ENCODE peak calls at places on chromosomes 13 and 19, in five cellular contexts. A is NT2/D1, J is HepG2, X is GM12878, Q is H1. G is an unnamed sample.
A peak's percentile ranks its signal among the peaks of the same experiment; 100 is the strongest.

GRCh38 chr13:75800545-75800944 is 164.4 kb downstream of the LMO7 start:
- DNase-seq in X (no peak), Q (peak; percentile 37), A (no peak), J (no peak), G (no peak)

GRCh38 chr19:35150445-35150844 is 4.1 kb upstream of the FXYD5 start:
- DNase-seq in Q (no peak), J (no peak), X (no peak), A (no peak), G (no peak)

GRCh38 chr13:30744056-30744684 is 8.8 kb downstream of the ALOX5AP start:
- DNase-seq in X (peak; percentile 95), J (peak; percentile 54), A (no peak), Q (no peak), G (no peak)

GRCh38 chr19:11024259-11024658 is 63.4 kb downstream of the SMARCA4 start:
- DNase-seq in J (no peak), X (no peak), A (no peak), Q (no peak), G (no peak)

GRCh38 chr19:41351339-41352245 is 2.1 kb downstream of the TGFB1 start:
- DNase-seq in J (no peak), X (no peak), Q (peak; percentile 78), A (no peak), G (peak; percentile 56)

GRCh38 chr19:18322318-18322758 is 538 bp downstream of the LSM4 start:
- DNase-seq in Q (no peak), J (peak; percentile 74), X (no peak), A (no peak), G (no peak)

GRCh38 chr19:52941941-52942370 is 18.7 kb upstream of the ZNF888 start:
- DNase-seq in A (no peak), J (no peak), Q (peak; percentile 70), X (no peak), G (peak; percentile 7)

GRCh38 chr19:12965017-12965811 is 4.2 kb upstream of the DAND5 start:
- DNase-seq in X (peak; percentile 39), J (peak; percentile 72), A (peak; percentile 63), Q (peak; percentile 97), G (peak; percentile 87)

GRCh38 chr13:71499944-71500514 is 367.0 kb downstream of the DACH1 start:
- DNase-seq in Q (no peak), J (no peak), X (no peak), A (no peak), G (no peak)

GRCh38 chr13:71499235-71499634 is 367.8 kb downstream of the DACH1 start:
- DNase-seq in X (no peak), J (no peak), A (no peak), Q (no peak), G (no peak)
- TF ChIP-seq SUZ12 in X (no peak), J (no peak), A (no peak), Q (no peak), G (no peak)

GRCh38 chr19:15448778-15449619 is 757 bp downstream of the WIZ start:
- DNase-seq in J (no peak), Q (peak; percentile 67), X (no peak), A (no peak), G (no peak)
- TF ChIP-seq SUZ12 in J (no peak), Q (no peak), X (no peak), A (no peak), G (no peak)

GRCh38 chr13:76886005-76886291 is 257 bp downstream of the KCTD12 start:
- DNase-seq in A (no peak), Q (peak; percentile 77), J (no peak), X (no peak), G (no peak)
- TF ChIP-seq SUZ12 in A (no peak), Q (no peak), J (no peak), X (no peak), G (no peak)

GRCh38 chr13:32305646-32306045 is 9.5 kb downstream of the ZAR1L start:
- DNase-seq in X (no peak), A (no peak), Q (no peak), J (no peak), G (no peak)
- TF ChIP-seq SUZ12 in X (no peak), A (no peak), Q (no peak), J (no peak), G (no peak)

GRCh38 chr13:91405240-91405639 is 6.8 kb downstream of the GPC5 start:
- DNase-seq in Q (no peak), A (no peak), J (no peak), X (peak; percentile 45), G (no peak)

GRCh38 chr13:91409661-91410060 is 11.2 kb downstream of the GPC5 start:
- DNase-seq in A (no peak), X (no peak), Q (no peak), J (no peak), G (no peak)

GRCh38 chr13:91401916-91402315 is 3.5 kb downstream of the GPC5 start:
- DNase-seq in A (no peak), Q (no peak), X (no peak), J (no peak), G (no peak)

GRCh38 chr13:91406619-91407018 is 8.2 kb downstream of the GPC5 start:
- DNase-seq in J (peak; percentile 79), A (peak; percentile 70), Q (peak; percentile 63), X (no peak), G (peak; percentile 73)
- TF ChIP-seq SUZ12 in J (no peak), A (no peak), Q (no peak), X (no peak), G (no peak)

GRCh38 chr13:98098511-98098910 is 44.4 kb upstream of the FARP1 start:
- DNase-seq in A (no peak), X (no peak), J (no peak), Q (no peak), G (no peak)
- TF ChIP-seq SUZ12 in A (no peak), X (no peak), J (no peak), Q (no peak), G (no peak)

G was measured in HEK293T.